ENCODE peak calls at places on chromosomes 2 and 18, in ten cellular contexts. L is HEK293T; V is germinal center; U is left colon; T is central memory CD4-positive, alpha-beta T cell; A is stimulated activated CD4-positive, alpha-beta T cell treated with anti-CD3 and anti-CD28 coated beads, Interleukin-12 subunit alpha, Interleukin-12 subunit beta, amount 100 ng/mL, for 48 hours; H is stomach; M is MCF 10A; G is iris pigment epithelial cell; Z is activated naive CD8-positive, alpha-beta T cell treated with anti-CD3 and anti-CD28 coated beads, Interleukin-2, amount 50 U/mL, for 24 hours. E is an unnamed sample.

GRCh38 chr2:182761903-182762302 is 45.8 kb downstream of the DNAJC10 start:
- DNase-seq in L (no peak), V (no peak), U (no peak), T (no peak), A (no peak), H (no peak), M (no peak), G (peak; percentile 70), Z (no peak), E (peak; percentile 77)

GRCh38 chr18:79634593-79634992 is 45.0 kb upstream of the CTDP1 start:
- DNase-seq in L (no peak), V (no peak), U (no peak), T (no peak), A (no peak), H (no peak), M (no peak), G (peak; percentile 16), Z (no peak), E (no peak)

GRCh38 chr2:7031424-7032245 is 114.4 kb downstream of the RNF144A start:
- DNase-seq in L (no peak), V (no peak), U (peak; percentile 95), T (peak; percentile 78), A (no peak), H (peak; percentile 95), M (peak; percentile 99), G (peak; percentile 92), Z (no peak), E (peak; percentile 24)

GRCh38 chr18:67266591-67267237 is 249.8 kb downstream of the DSEL start:
- DNase-seq in L (no peak), V (no peak), U (no peak), T (no peak), A (no peak), H (no peak), M (peak; percentile 51), G (peak; percentile 83), Z (no peak), E (peak; percentile 49)

GRCh38 chr18:66795011-66795410 is 191.1 kb upstream of the CDH19 start:
- DNase-seq in L (no peak), V (no peak), U (no peak), T (no peak), A (no peak), H (no peak), M (no peak), G (peak; percentile 8), Z (no peak), E (peak; percentile 88)

GRCh38 chr2:62578837-62579640 is 73.0 kb upstream of the TMEM17 start:
- DNase-seq in L (no peak), V (no peak), U (peak; percentile 29), T (no peak), A (no peak), H (no peak), M (peak; percentile 86), G (peak; percentile 93), Z (no peak), E (peak; percentile 85)

GRCh38 chr18:63949068-63949737 is at the start of gene HMSD:
- DNase-seq in L (peak; percentile 22), V (peak; percentile 74), U (peak; percentile 66), T (peak; percentile 44), A (peak; percentile 73), H (peak; percentile 61), M (no peak), G (peak; percentile 37), Z (peak; percentile 70), E (peak; percentile 45)

GRCh38 chr2:109527846-109528705 is 85.7 kb downstream of the SEPTIN10 start:
- DNase-seq in L (no peak), V (no peak), U (no peak), T (no peak), A (no peak), H (no peak), M (no peak), G (no peak), Z (no peak), E (no peak)

GRCh38 chr18:46161721-46162421 is 57.7 kb downstream of the HAUS1 start:
- DNase-seq in L (no peak), V (no peak), U (no peak), T (no peak), A (no peak), H (no peak), M (no peak), G (no peak), Z (no peak), E (no peak)

GRCh38 chr2:45257820-45258219 is 248.6 kb upstream of the SIX2 start:
- DNase-seq in L (no peak), V (no peak), U (no peak), T (no peak), A (no peak), H (no peak), M (no peak), G (no peak), Z (no peak), E (no peak)

GRCh38 chr18:9701604-9702324 is 6.3 kb upstream of the RAB31 start:
- DNase-seq in L (no peak), V (no peak), U (no peak), T (no peak), A (no peak), H (no peak), M (peak; percentile 39), G (no peak), Z (no peak), E (no peak)

GRCh38 chr2:79200762-79201161 is 41.2 kb upstream of the REG3A start:
- DNase-seq in L (no peak), V (no peak), U (no peak), T (no peak), A (no peak), H (no peak), M (no peak), G (no peak), Z (no peak), E (no peak)

GRCh38 chr2:85238607-85239006 is 89.2 kb downstream of the TGOLN2 start:
- DNase-seq in L (no peak), V (no peak), U (no peak), T (no peak), A (no peak), H (no peak), M (no peak), G (no peak), Z (no peak), E (no peak)

GRCh38 chr18:33960393-33960792 is 264.3 kb downstream of the NOL4 start:
- DNase-seq in L (peak; percentile 15), V (no peak), U (no peak), T (no peak), A (no peak), H (no peak), M (no peak), G (no peak), Z (no peak), E (peak; percentile 2)

GRCh38 chr2:85758361-85759256 is 4.8 kb downstream of the ATOH8 start:
- DNase-seq in L (no peak), V (no peak), U (peak; percentile 52), T (no peak), A (no peak), H (peak; percentile 42), M (no peak), G (no peak), Z (no peak), E (no peak)